ENCODE peak calls at places on chromosomes 5 and 9, in eight cellular contexts. M is HCT116, F is PC-3, R is GM23248, Z is neural progenitor cell, C is hepatocyte, B is MM.1S, Y is SK-N-SH. U is an unnamed sample. For H3K27me3, the result is how much of the 10 kb centered on the place peaks cover.

GRCh38 chr5:33487256-33487655 is 46.5 kb downstream of the TARS1 start:
- DNase-seq in M (no peak), F (no peak), R (no peak), Z (no peak), C (no peak), B (no peak), Y (no peak), U (no peak)

GRCh38 chr5:156684216-156684615 is 165.9 kb upstream of the PPP1R2B start:
- DNase-seq in M (no peak), F (no peak), R (no peak), Z (no peak), C (no peak), B (no peak), Y (no peak), U (no peak)

GRCh38 chr9:99352786-99353185 is 130.7 kb downstream of the SEC61B start:
- DNase-seq in M (no peak), F (no peak), R (peak), Z (no peak), C (no peak), B (no peak), Y (no peak), U (no peak)

GRCh38 chr5:67215592-67216471 is 19.2 kb upstream of the CD180 start:
- DNase-seq in M (no peak), F (no peak), R (peak), Z (no peak), C (peak), B (peak), Y (peak), U (no peak)

GRCh38 chr9:97923529-97924108 is 1.3 kb upstream of the TRMO start:
- DNase-seq in M (peak), F (peak), R (peak), Z (peak), C (peak), B (peak), Y (peak), U (peak)

GRCh38 chr5:3310551-3311340 is 284.9 kb upstream of the IRX1 start:
- DNase-seq in M (no peak), F (peak), R (peak), Z (peak), C (no peak), B (no peak), Y (no peak), U (no peak)

GRCh38 chr5:122701640-122702523 is 73.0 kb upstream of the SNX2 start:
- DNase-seq in M (no peak), F (no peak), R (no peak), Z (no peak), C (no peak), B (peak), Y (no peak), U (no peak)

GRCh38 chr9:37667706-37668672 is 17.2 kb downstream of the FRMPD1 start:
- DNase-seq in M (no peak), F (no peak), R (no peak), Z (peak), C (no peak), B (no peak), Y (no peak), U (peak)

GRCh38 chr5:170635706-170636105 is 131.9 kb downstream of the KCNIP1 start:
- DNase-seq in M (no peak), F (no peak), R (no peak), Z (no peak), C (no peak), B (no peak), Y (no peak), U (no peak)

GRCh38 chr9:83198336-83198735 is 135.4 kb upstream of the RASEF start:
- DNase-seq in M (no peak), F (no peak), R (no peak), Z (peak), C (no peak), B (no peak), Y (no peak), U (no peak)

GRCh38 chr5:1654786-1655495 is 131.2 kb upstream of the LPCAT1 start:
- DNase-seq in M (no peak), F (no peak), R (no peak), Z (no peak), C (no peak), B (no peak), Y (peak), U (no peak)

GRCh38 chr5:1656271-1656975 is 132.7 kb upstream of the LPCAT1 start:
- DNase-seq in M (no peak), F (no peak), R (no peak), Z (no peak), C (no peak), B (no peak), Y (peak), U (no peak)

GRCh38 chr5:1657161-1657741 is 133.5 kb upstream of the LPCAT1 start:
- DNase-seq in M (no peak), F (no peak), R (no peak), Z (no peak), C (no peak), B (no peak), Y (peak), U (no peak)

GRCh38 chr5:1652873-1653707 is 129.3 kb upstream of the LPCAT1 start:
- DNase-seq in M (no peak), F (peak), R (peak), Z (no peak), C (no peak), B (peak), Y (no peak), U (peak)

DNA sequence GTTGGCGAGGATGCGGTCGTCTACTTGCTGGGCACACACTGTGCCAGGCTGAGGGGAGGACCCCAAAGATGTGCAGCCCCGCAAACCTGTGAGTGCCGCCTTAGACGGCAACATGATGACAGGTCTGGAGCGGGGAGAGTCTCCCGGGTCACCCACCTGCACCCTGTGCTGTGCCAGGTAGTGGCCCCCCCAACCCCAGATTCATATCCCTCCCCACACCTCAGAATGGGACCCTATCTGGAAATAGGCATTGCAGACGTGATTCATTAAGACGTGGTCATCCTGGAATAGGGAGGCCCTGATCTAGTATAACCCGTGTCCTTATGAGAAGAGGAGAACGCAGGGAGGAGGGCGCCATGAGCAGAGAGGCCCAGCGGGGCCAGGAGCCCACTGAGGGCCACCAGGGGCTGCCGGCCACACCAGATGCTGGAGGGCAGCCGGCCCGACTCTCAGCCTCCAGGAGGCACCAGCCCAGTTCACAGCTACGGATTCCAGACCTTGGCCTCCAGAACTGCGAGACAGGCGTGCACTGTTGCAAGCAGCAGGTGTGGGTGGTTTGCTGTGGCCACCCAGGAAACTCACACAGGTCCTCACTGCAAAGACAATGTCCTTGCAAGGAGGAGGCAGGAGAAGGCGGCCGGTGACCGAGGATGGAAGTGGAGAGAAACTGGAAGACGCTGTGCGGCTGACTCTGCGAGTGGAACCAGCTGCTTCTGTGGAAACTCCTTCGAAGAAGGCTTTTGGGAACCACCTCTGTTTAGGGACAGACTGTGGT is 131.9 kb upstream of the LPCAT1 start:
- DNase-seq in M (no peak), F (no peak), R (no peak), Z (no peak), C (no peak), B (no peak), Y (peak), U (no peak)
- H3K27me3 ChIP-seq in M (under half), F (under half), R (under half), Z (half or more), C (under half), B (half or more), Y (half or more), U (under half)

GRCh38 chr5:97102010-97102470 is 40.4 kb downstream of the LIX1 start:
- DNase-seq in M (no peak), F (no peak), R (no peak), Z (peak), C (peak), B (no peak), Y (no peak), U (peak)
- TF ChIP-seq EZH2phosphoT487 in M (no peak), F (no peak), R (no peak), Z (no peak), C (no peak), B (no peak), Y (no peak), U (no peak)

DNA sequence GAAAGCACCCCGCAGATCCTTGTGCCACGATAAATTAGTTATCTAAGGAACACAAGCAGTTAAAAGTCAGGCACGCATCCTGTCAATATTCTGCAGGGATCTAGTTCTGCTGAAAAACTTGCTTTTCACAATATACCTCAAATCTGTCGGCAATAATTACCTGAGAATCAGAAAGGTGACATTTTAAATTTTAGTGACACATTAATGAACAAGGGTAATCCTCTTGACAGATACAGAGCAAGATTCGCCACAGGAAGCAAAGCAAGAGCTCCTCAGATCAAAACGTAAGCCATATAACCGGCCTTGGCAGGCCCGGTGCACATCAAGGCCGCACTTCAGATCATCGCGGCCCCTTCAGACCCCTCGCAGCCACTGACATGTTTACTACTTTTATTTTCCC is 185.7 kb downstream of the ATPSCKMT start:
- DNase-seq in M (no peak), F (no peak), R (no peak), Z (no peak), C (no peak), B (no peak), Y (no peak), U (no peak)
- H3K27ac ChIP-seq in M (no peak), F (no peak), R (no peak), Z (no peak), C (no peak), B (no peak), Y (no peak), U (no peak)

DNA sequence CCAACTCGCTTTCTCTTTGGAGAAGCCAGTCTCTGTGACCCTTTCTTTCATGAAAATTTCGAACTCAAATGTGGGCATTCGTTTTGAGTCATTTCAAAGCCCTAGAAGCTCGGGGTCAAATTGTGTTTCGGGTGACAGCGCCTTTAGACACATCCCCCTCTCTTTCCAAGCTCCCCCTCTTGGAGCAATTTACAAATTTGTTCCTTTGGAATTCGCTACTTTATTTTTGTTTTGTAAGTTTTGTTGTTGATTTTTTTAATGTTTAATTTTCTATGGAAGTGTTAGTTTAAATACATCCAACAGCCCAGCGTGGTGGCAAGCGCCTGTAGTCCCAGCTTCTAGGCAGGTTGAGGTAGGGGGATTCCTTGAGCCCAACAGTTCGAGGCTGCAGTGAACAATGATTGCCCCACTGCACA is 4.6 kb upstream of the BARX1 start:
- DNase-seq in M (no peak), F (no peak), R (no peak), Z (no peak), C (no peak), B (no peak), Y (no peak), U (no peak)
- H3K27me3 ChIP-seq in M (under half), F (under half), R (half or more), Z (half or more), C (half or more), B (half or more), Y (half or more), U (half or more)

GRCh38 chr9:133489253-133490190 is 10.6 kb upstream of the SLC2A6 start:
- DNase-seq in M (no peak), F (no peak), R (no peak), Z (no peak), C (no peak), B (no peak), Y (no peak), U (no peak)
- TF ChIP-seq EZH2phosphoT487 in M (no peak), F (no peak), R (no peak), Z (no peak), C (no peak), B (no peak), Y (no peak), U (no peak)

DNA sequence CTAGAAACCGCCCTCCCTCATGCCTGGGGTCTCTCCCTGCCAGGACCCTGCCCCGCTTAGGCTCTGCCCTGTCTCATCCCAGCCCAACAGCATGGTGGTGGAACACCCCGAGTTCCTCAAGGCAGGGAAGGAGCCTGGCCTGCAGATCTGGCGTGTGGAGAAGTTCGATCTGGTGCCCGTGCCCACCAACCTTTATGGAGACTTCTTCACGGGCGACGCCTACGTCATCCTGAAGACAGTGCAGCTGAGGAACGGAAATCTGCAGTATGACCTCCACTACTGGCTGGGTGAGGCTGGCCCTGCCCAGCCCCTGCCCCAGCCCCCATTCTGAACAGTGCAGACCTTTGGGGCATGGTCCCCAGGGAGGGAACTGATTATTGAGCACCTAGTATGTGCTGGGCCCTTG is 33.9 kb downstream of the GSN start:
- DNase-seq in M (no peak), F (no peak), R (no peak), Z (no peak), C (no peak), B (no peak), Y (no peak), U (no peak)
- H3K27ac ChIP-seq in M (no peak), F (no peak), R (no peak), Z (no peak), C (no peak), B (no peak), Y (no peak), U (no peak)

GRCh38 chr5:1214936-1215220 is 10.3 kb upstream of the SLC6A18 start:
- DNase-seq in M (no peak), F (no peak), R (no peak), Z (no peak), C (no peak), B (no peak), Y (no peak), U (no peak)
- H3K27me3 ChIP-seq in M (under half), F (under half), R (under half), Z (under half), C (under half), B (under half), Y (under half), U (under half)

GRCh38 chr5:144189800-144190429 is 19.2 kb downstream of the KCTD16 start:
- DNase-seq in M (no peak), F (peak), R (peak), Z (no peak), C (peak), B (peak), Y (peak), U (no peak)
- TF ChIP-seq EZH2phosphoT487 in M (no peak), F (no peak), R (peak), Z (no peak), C (no peak), B (no peak), Y (no peak), U (no peak)